ENCODE peak calls at places on chromosome 12, in ten cellular contexts. O, U, I, C, V, N, P, D, B and Q are unnamed samples.

GRCh38 chr12:43797561-43798217 is 8.4 kb downstream of the TWF1 start:
- DNase-seq in O (no peak), U (no peak), I (no peak), C (no peak), V (no peak), N (no peak), P (no peak), D (no peak), B (no peak), Q (no peak)

GRCh38 chr12:124713041-124713435 is 145.6 kb upstream of the NCOR2 start:
- DNase-seq in O (no peak), U (no peak), I (peak), C (peak), V (no peak), N (peak), P (no peak), D (no peak), B (peak), Q (peak)

GRCh38 chr12:131903270-131904255 is 9.1 kb downstream of the ULK1 start:
- DNase-seq in O (no peak), U (no peak), I (peak), C (no peak), V (no peak), N (no peak), P (no peak), D (no peak), B (no peak), Q (no peak)

GRCh38 chr12:132154941-132155770 is 10.9 kb downstream of the NOC4L start:
- DNase-seq in O (peak), U (no peak), I (peak), C (peak), V (no peak), N (no peak), P (no peak), D (no peak), B (no peak), Q (no peak)

GRCh38 chr12:105554223-105554678 is 223.8 kb downstream of the C12orf75 start:
- DNase-seq in O (no peak), U (no peak), I (no peak), C (peak), V (no peak), N (no peak), P (no peak), D (no peak), B (no peak), Q (no peak)

GRCh38 chr12:25811656-25812126 is 146.8 kb upstream of the RASSF8 start:
- DNase-seq in O (no peak), U (peak), I (no peak), C (peak), V (peak), N (peak), P (no peak), D (no peak), B (no peak), Q (no peak)

GRCh38 chr12:109469516-109469915 is 7.6 kb downstream of the KCTD10 start:
- DNase-seq in O (no peak), U (no peak), I (no peak), C (peak), V (no peak), N (no peak), P (no peak), D (no peak), B (no peak), Q (no peak)

GRCh38 chr12:7915911-7916403 is 20.0 kb downstream of the SLC2A3 start:
- DNase-seq in O (no peak), U (no peak), I (no peak), C (no peak), V (no peak), N (peak), P (no peak), D (no peak), B (no peak), Q (no peak)

GRCh38 chr12:119704065-119704747 is 36.3 kb downstream of the PRKAB1 start:
- DNase-seq in O (no peak), U (peak), I (no peak), C (peak), V (no peak), N (peak), P (no peak), D (no peak), B (no peak), Q (peak)

GRCh38 chr12:18323159-18323558 is 61.8 kb downstream of the PIK3C2G start:
- DNase-seq in O (no peak), U (peak), I (no peak), C (peak), V (peak), N (no peak), P (no peak), D (no peak), B (no peak), Q (no peak)

GRCh38 chr12:62254967-62255366 is 5.2 kb upstream of the USP15 start:
- DNase-seq in O (no peak), U (no peak), I (no peak), C (no peak), V (no peak), N (no peak), P (no peak), D (no peak), B (no peak), Q (no peak)

GRCh38 chr12:14950982-14951746 is 10.2 kb downstream of the ARHGDIB start:
- DNase-seq in O (peak), U (peak), I (no peak), C (no peak), V (no peak), N (peak), P (no peak), D (no peak), B (no peak), Q (no peak)